ENCODE peak calls at places on chromosomes 4 and X, in seven cellular contexts. D is astrocyte of the cerebellum, P is WERI-Rb-1, Y is fibroblast of mammary gland, C is GM10248, S is ascending aorta, W is cardiac fibroblast. Z is an unnamed sample.

GRCh38 chr4:3318561-3319021 is 25.8 kb downstream of the RGS12 start:
- DNase-seq in D (no peak), P (no peak), Y (no peak), C (no peak), S (no peak), W (no peak), Z (no peak)

GRCh38 chr4:140085062-140085622 is 68.8 kb downstream of the MAML3 start:
- DNase-seq in D (no peak), P (no peak), Y (no peak), C (no peak), S (no peak), W (no peak), Z (no peak)

GRCh38 chrX:118228041-118228440 is 111.4 kb upstream of the KLHL13 start:
- DNase-seq in D (no peak), P (no peak), Y (peak), C (no peak), S (no peak), W (peak), Z (no peak)

GRCh38 chrX:44306336-44306735 is 37.1 kb downstream of the EFHC2 start:
- DNase-seq in D (no peak), P (no peak), Y (peak), C (no peak), S (no peak), W (peak), Z (no peak)

GRCh38 chr4:141501931-141502330 is 134.5 kb upstream of the IL15 start:
- DNase-seq in D (no peak), P (no peak), Y (peak), C (no peak), S (no peak), W (peak), Z (no peak)

GRCh38 chr4:159077702-159078495 is 25.0 kb upstream of the RAPGEF2 start:
- DNase-seq in D (no peak), P (no peak), Y (peak), C (peak), S (no peak), W (no peak), Z (no peak)

GRCh38 chr4:115249808-115250207 is 136.4 kb upstream of the NDST4 start:
- DNase-seq in D (no peak), P (no peak), Y (no peak), C (no peak), S (no peak), W (no peak), Z (no peak)

GRCh38 chrX:128106630-128107029 is 54.4 kb upstream of the ACTRT1 start:
- DNase-seq in D (no peak), P (peak), Y (no peak), C (no peak), S (no peak), W (peak), Z (no peak)

GRCh38 chrX:97328853-97329252 is 445.1 kb downstream of the RPA4 start:
- DNase-seq in D (no peak), P (no peak), Y (no peak), C (no peak), S (no peak), W (no peak), Z (no peak)

GRCh38 chr4:141195095-141195707 is 25.5 kb upstream of the ZNF330 start:
- DNase-seq in D (no peak), P (peak), Y (no peak), C (no peak), S (no peak), W (no peak), Z (no peak)

GRCh38 chrX:118231464-118231863 is 114.4 kb upstream of the WDR44 start:
- DNase-seq in D (no peak), P (no peak), Y (peak), C (no peak), S (no peak), W (no peak), Z (no peak)

GRCh38 chr4:1208266-1208961 is 36.0 kb upstream of the SPON2 start:
- DNase-seq in D (no peak), P (peak), Y (peak), C (no peak), S (no peak), W (peak), Z (no peak)

GRCh38 chr4:163535657-163536056 is 41.2 kb downstream of the TMA16 start:
- DNase-seq in D (no peak), P (no peak), Y (no peak), C (no peak), S (no peak), W (no peak), Z (no peak)
- TF ChIP-seq CTCF in D (peak), P (peak), Y (no peak), C (no peak), S (no peak), W (no peak), Z (no peak)

GRCh38 chr4:90292438-90292837 is 165.2 kb downstream of the CCSER1 start:
- DNase-seq in D (no peak), P (no peak), Y (no peak), C (no peak), S (no peak), W (no peak), Z (no peak)

GRCh38 chr4:90293320-90293719 is 166.1 kb downstream of the CCSER1 start:
- DNase-seq in D (no peak), P (no peak), Y (peak), C (no peak), S (no peak), W (peak), Z (no peak)
- TF ChIP-seq CTCF in D (peak), P (peak), Y (peak), C (peak), S (peak), W (peak), Z (peak)

GRCh38 chr4:112332398-112332797 is 35.2 kb downstream of the ALPK1 start:
- DNase-seq in D (no peak), P (no peak), Y (no peak), C (no peak), S (no peak), W (no peak), Z (no peak)

GRCh38 chr4:112329672-112330372 is 32.7 kb downstream of the ALPK1 start:
- DNase-seq in D (no peak), P (no peak), Y (no peak), C (no peak), S (no peak), W (no peak), Z (no peak)

GRCh38 chr4:112325522-112325921 is 28.4 kb downstream of the ALPK1 start:
- DNase-seq in D (no peak), P (no peak), Y (no peak), C (no peak), S (no peak), W (no peak), Z (no peak)

GRCh38 chr4:112330921-112331320 is 33.8 kb downstream of the ALPK1 start:
- DNase-seq in D (no peak), P (no peak), Y (no peak), C (no peak), S (no peak), W (no peak), Z (no peak)

GRCh38 chr4:112327950-112328349 is 30.8 kb downstream of the ALPK1 start:
- DNase-seq in D (peak), P (no peak), Y (peak), C (peak), S (no peak), W (peak), Z (peak)
- TF ChIP-seq CTCF in D (peak), P (peak), Y (peak), C (peak), S (peak), W (peak), Z (peak)

GRCh38 chr4:78748361-78748760 is 27.8 kb upstream of the BMP2K start:
- DNase-seq in D (no peak), P (no peak), Y (no peak), C (no peak), S (no peak), W (no peak), Z (no peak)
- TF ChIP-seq CTCF in D (no peak), P (no peak), Y (no peak), C (no peak), S (no peak), W (no peak), Z (no peak)

GRCh38 chr4:28686618-28687017 is 1826.0 kb downstream of the STIM2 start:
- DNase-seq in D (no peak), P (peak), Y (peak), C (peak), S (no peak), W (peak), Z (no peak)
- TF ChIP-seq CTCF in D (no peak), P (peak), Y (peak), C (peak), S (no peak), W (peak), Z (peak)

GRCh38 chrX:149903889-149904748 is 23.1 kb downstream of the MAGEA8 start:
- DNase-seq in D (no peak), P (no peak), Y (peak), C (no peak), S (no peak), W (peak), Z (no peak)
- TF ChIP-seq CTCF in D (peak), P (no peak), Y (peak), C (no peak), S (peak), W (peak), Z (peak)

Z was measured in AG09319.